ENCODE peak calls at places on chromosomes 7 and 10, in six cellular contexts. I, C, O, X, G and Z are unnamed samples.

GRCh38 chr10:113959383-113959760 is 84.3 kb upstream of the ADRB1 start:
- DNase-seq in I (no peak), G (no peak), X (no peak), O (peak; percentile 35), C (no peak), Z (no peak)

GRCh38 chr7:130845581-130846085 is 111.6 kb upstream of the KLF14 start:
- DNase-seq in G (no peak), O (peak; percentile 67), X (no peak), C (no peak), I (peak; percentile 89), Z (no peak)

GRCh38 chr7:17773289-17773626 is 167.0 kb downstream of the SNX13 start:
- DNase-seq in I (peak; percentile 93), G (no peak), O (peak; percentile 96), X (no peak), C (no peak), Z (no peak)

GRCh38 chr7:137626469-137627067 is 220.2 kb downstream of the DGKI start:
- DNase-seq in I (peak; percentile 52), G (peak; percentile 74), X (no peak), O (peak; percentile 65), C (peak; percentile 72), Z (peak; percentile 76)

GRCh38 chr7:45112648-45113047 is 1.2 kb upstream of the TBRG4 start:
- DNase-seq in I (peak; percentile 42), X (no peak), O (peak; percentile 19), G (no peak), C (no peak), Z (no peak)

GRCh38 chr10:124689911-124690498 is 54.2 kb downstream of the FAM53B start:
- DNase-seq in I (peak; percentile 13), O (no peak), G (no peak), X (no peak), C (no peak), Z (no peak)

GRCh38 chr10:51269816-51270215 is 195.5 kb downstream of the PRKG1 start:
- DNase-seq in O (no peak), I (peak; percentile 75), X (no peak), C (no peak), G (no peak), Z (no peak)

GRCh38 chr7:128800567-128800966 is 8.8 kb downstream of the CCDC136 start:
- DNase-seq in X (no peak), I (no peak), C (no peak), O (no peak), G (no peak), Z (no peak)

GRCh38 chr10:44980309-44981171 is 1.9 kb upstream of the DEPP1 start:
- DNase-seq in G (no peak), C (no peak), O (no peak), I (no peak), X (no peak), Z (no peak)

GRCh38 chr10:102421645-102422585 is 1.3 kb downstream of the FBXL15 start:
- DNase-seq in X (no peak), I (no peak), C (no peak), O (peak; percentile 38), G (peak; percentile 54), Z (peak; percentile 72)

GRCh38 chr7:45574521-45575500 is 643 bp downstream of the ADCY1 start:
- DNase-seq in O (peak; percentile 64), I (peak; percentile 49), X (no peak), G (peak; percentile 78), C (peak; percentile 57), Z (peak; percentile 57)

GRCh38 chr7:193538-194256 is 1.3 kb downstream of the FAM20C start:
- DNase-seq in O (peak; percentile 8), I (no peak), X (no peak), C (no peak), G (peak; percentile 25), Z (no peak)
- H3K27ac ChIP-seq in O (no peak overlapping the region), I (peak overlapping the region; percentile 79), X (no peak overlapping the region), C (no peak overlapping the region), G (peak overlapping the region; percentile 20), Z (no peak overlapping the region)

GRCh38 chr10:86802709-86803108 is 46.3 kb downstream of the BMPR1A start:
- DNase-seq in G (no peak), X (no peak), C (no peak), I (no peak), O (no peak), Z (no peak)
- H2BK15ac ChIP-seq in G (no peak overlapping the region), X (no peak overlapping the region), C (no peak overlapping the region), I (no peak overlapping the region), O (no peak overlapping the region), Z (no peak overlapping the region)

DNA sequence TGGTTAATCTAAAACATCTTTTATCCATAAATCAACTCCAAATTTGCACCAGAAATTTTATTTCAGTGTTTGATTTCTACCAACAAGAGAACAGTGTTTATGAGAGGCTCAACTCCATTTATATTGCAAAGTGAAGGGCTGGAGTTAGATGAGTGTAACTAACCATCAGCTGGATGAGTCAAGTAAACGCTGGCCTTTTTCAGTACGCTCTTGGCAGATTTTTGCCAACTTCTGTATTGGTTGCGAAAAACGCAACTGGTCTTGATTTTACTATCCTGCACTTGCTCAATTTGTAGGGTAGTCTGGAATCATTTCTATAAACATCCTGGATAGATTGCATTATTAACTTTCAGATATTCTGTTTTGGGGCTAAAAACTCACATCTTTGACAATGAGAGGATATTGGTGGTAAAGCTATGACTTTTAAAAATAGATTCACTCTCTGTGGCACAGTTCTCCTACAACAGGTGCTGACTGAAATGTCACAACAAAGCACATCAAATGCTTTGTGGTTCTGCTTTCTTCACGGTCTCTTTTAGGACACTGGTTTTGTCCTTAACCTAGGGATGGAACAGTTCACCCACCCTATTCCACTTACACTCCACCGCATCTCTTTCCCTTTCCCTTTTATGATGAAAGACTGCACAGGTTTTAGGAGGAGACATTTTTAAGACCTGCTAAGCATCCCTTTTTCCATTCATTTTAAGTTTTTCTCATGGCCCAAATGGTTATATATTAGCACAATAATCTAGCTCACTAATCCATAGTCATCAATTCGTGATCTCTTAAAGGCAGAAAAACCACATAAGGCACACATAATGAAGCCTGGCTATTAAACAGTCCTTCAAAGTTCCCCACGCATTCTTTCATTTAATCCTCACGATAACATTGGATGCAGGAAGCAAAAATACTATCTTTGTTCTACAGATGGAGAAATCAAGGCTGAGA is 12.8 kb downstream of the CACNA2D1 start:
- DNase-seq in I (peak; percentile 86), G (no peak), C (no peak), O (peak; percentile 78), X (no peak), Z (no peak)
- H3K27ac ChIP-seq in I (no peak overlapping the region), G (no peak overlapping the region), C (no peak overlapping the region), O (no peak overlapping the region), X (no peak overlapping the region), Z (no peak overlapping the region)

DNA sequence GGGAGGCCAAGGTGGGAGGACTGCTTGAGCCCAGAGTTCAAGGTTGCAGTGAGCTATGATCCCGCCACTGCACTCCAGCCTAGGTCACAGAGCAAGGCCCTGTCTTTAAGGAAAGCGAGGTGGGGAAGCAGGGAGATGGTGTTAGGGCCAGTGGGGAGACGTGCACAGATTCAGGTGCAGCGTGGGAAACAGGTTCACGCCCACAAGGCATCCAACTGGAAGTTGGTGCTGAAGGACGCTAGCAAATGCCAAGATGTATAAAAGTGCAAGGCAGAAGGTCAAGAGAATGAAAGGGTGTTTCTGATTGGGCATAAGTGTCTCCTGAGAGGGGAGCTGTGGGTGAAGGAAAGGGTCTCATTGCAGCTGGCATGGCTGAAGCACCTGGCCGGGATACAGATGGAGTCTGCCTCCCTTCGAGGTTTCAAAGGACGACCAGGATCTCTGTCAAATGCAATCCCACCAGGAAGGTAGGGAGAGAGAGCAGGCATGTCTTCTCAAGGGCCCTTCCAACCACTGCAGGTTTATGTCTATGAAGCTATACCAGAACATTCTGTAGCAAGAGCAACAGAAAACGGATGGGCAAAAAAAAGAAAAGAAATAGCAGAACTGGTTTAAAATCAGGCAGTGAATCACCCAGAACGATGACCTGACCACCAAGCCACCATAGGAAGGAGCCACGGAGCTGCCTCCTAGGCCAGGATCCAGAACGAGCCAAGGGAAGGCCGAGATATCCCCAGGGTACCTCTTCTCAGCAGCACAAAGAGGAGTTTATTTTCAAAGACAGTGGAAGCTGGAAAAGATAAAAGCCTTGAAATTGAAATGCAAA is 43.2 kb downstream of the GSDME start:
- DNase-seq in I (no peak), O (no peak), C (no peak), G (no peak), X (no peak), Z (no peak)
- H2BK15ac ChIP-seq in I (no peak overlapping the region), O (no peak overlapping the region), C (no peak overlapping the region), G (no peak overlapping the region), X (no peak overlapping the region), Z (no peak overlapping the region)

GRCh38 chr10:121578298-121578697 is 19.9 kb downstream of the FGFR2 start:
- DNase-seq in O (no peak), G (no peak), C (no peak), X (no peak), I (no peak), Z (no peak)
- H3K27ac ChIP-seq in O (no peak overlapping the region), G (no peak overlapping the region), C (no peak overlapping the region), X (no peak overlapping the region), I (no peak overlapping the region), Z (no peak overlapping the region)

GRCh38 chr7:36796850-36797618 is 72.7 kb upstream of the AOAH start:
- DNase-seq in I (no peak), C (no peak), G (no peak), X (no peak), O (no peak), Z (no peak)

GRCh38 chr7:36794689-36795088 is 70.4 kb upstream of the AOAH start:
- DNase-seq in I (no peak), O (no peak), G (peak; percentile 23), C (no peak), X (no peak), Z (peak; percentile 43)

GRCh38 chr7:36792421-36792820 is 68.1 kb upstream of the AOAH start:
- DNase-seq in G (no peak), X (no peak), O (no peak), C (no peak), I (no peak), Z (no peak)

GRCh38 chr7:36790280-36790679 is 66.0 kb upstream of the AOAH start:
- DNase-seq in C (no peak), I (no peak), O (no peak), X (no peak), G (no peak), Z (no peak)

DNA sequence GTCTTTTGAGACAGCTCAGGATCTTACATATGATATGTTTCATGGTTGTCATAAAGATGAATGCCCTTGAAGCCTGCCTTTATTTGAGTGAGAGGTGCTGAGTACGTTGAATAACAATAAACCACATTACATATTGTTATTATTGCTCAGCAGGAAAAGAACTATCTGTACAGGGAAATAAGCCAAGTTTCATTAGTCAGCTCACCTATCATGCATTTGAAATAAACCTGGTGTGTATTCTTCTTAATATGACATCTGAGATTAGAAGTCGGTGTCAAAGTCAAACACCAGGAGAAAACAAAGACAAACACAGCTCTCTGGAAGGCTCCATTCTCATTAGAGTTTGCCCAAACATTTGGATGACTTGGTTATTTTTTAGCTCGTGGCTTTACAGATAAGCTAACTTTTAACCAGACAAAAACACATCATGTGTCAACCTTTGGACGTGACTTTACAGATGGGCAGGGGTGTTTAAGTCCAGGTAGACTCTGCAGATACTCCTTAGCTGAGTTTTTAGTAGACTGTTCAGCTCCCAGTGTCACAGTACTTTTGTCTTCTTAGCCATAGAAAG is 71.2 kb upstream of the AOAH start:
- DNase-seq in G (no peak), I (no peak), X (no peak), C (no peak), O (no peak), Z (no peak)
- H2BK15ac ChIP-seq in G (no peak overlapping the region), I (no peak overlapping the region), X (no peak overlapping the region), C (no peak overlapping the region), O (no peak overlapping the region), Z (no peak overlapping the region)